ENCODE peak calls at places on chromosomes 1 and 21, in nine cellular contexts. P is Right ventricle myocardium superior; S is stimulated activated CD8-positive, alpha-beta memory T cell treated with anti-CD3 and anti-CD28 coated beads, Interleukin-2, amount 100 ng/mL, for 1 hour; L is fibroblast of mammary gland; H is tibial artery; D is activated naive CD4-positive, alpha-beta T cell; O is CD4-positive, alpha-beta T cell; T is SK-N-SH; R is H9. U is an unnamed sample.

GRCh38 chr1:110770832-110771231 is 96.1 kb upstream of the KCNA3 start:
- DNase-seq in D (no peak), H (no peak), T (no peak), R (no peak), S (no peak), P (no peak), O (no peak), L (no peak), U (no peak)

GRCh38 chr1:107883562-107883961 is 81.4 kb downstream of the VAV3 start:
- DNase-seq in P (no peak), D (no peak), R (no peak), L (no peak), O (no peak), S (no peak), H (peak), T (no peak), U (no peak)

GRCh38 chr1:97668945-97669344 is 251.9 kb downstream of the DPYD start:
- DNase-seq in T (peak), P (no peak), D (no peak), S (no peak), R (no peak), O (no peak), H (no peak), L (peak), U (peak)

GRCh38 chr1:159089184-159089791 is 12.7 kb upstream of the AIM2 start:
- DNase-seq in H (no peak), D (no peak), L (no peak), P (no peak), O (no peak), R (no peak), T (no peak), S (no peak), U (no peak)

GRCh38 chr21:22762463-22762862 is 1764.3 kb downstream of the NCAM2 start:
- DNase-seq in H (no peak), T (no peak), D (no peak), P (no peak), O (no peak), L (no peak), R (no peak), S (no peak), U (no peak)

GRCh38 chr1:183267646-183268431 is 81.8 kb downstream of the LAMC2 start:
- DNase-seq in O (no peak), D (no peak), H (peak), T (peak), L (peak), R (no peak), S (no peak), P (no peak), U (no peak)

GRCh38 chr1:203776636-203777035 is 11.7 kb downstream of the LAX1 start:
- DNase-seq in R (no peak), S (no peak), H (no peak), O (no peak), P (no peak), L (no peak), T (peak), D (no peak), U (no peak)

GRCh38 chr1:37862330-37862729 is 2.9 kb upstream of the MTF1 start:
- DNase-seq in L (peak), H (no peak), P (no peak), O (no peak), D (no peak), S (no peak), T (no peak), R (no peak), U (no peak)

GRCh38 chr1:244598611-244599010 is 54.3 kb upstream of the DESI2 start:
- DNase-seq in R (no peak), T (no peak), S (no peak), O (no peak), L (peak), D (no peak), H (no peak), P (no peak), U (no peak)

GRCh38 chr1:117501275-117501674 is 104.6 kb upstream of the TENT5C start:
- DNase-seq in H (no peak), T (no peak), R (no peak), P (no peak), S (no peak), O (no peak), L (peak), D (no peak), U (no peak)

GRCh38 chr1:93728480-93729131 is 47.0 kb upstream of the BCAR3 start:
- DNase-seq in L (no peak), H (no peak), O (no peak), S (no peak), D (no peak), R (no peak), T (no peak), P (peak), U (no peak)

GRCh38 chr1:11653616-11654570 is at the start of gene FBXO2:
- DNase-seq in T (peak), D (no peak), R (no peak), O (no peak), P (peak), L (no peak), S (no peak), H (no peak), U (no peak)

GRCh38 chr1:221431068-221431651 is 310.7 kb downstream of the DUSP10 start:
- DNase-seq in T (no peak), L (peak), D (no peak), R (no peak), P (no peak), S (no peak), O (no peak), H (no peak), U (no peak)

GRCh38 chr1:218403300-218403699 is 58.2 kb downstream of the TGFB2 start:
- DNase-seq in D (no peak), T (no peak), H (no peak), L (no peak), P (no peak), O (no peak), R (no peak), S (no peak), U (no peak)

GRCh38 chr1:36908096-36908495 is 126.2 kb downstream of the GRIK3 start:
- DNase-seq in R (no peak), T (no peak), H (no peak), O (no peak), P (no peak), L (no peak), S (no peak), D (no peak), U (no peak)

GRCh38 chr1:19734472-19734999 is 65.2 kb downstream of the TMCO4 start:
- DNase-seq in H (peak), D (no peak), S (no peak), R (no peak), L (peak), O (no peak), P (peak), T (no peak), U (no peak)

GRCh38 chr1:83545450-83545849 is 453.5 kb downstream of the TTLL7 start:
- DNase-seq in O (no peak), T (no peak), L (peak), D (no peak), R (no peak), S (no peak), P (no peak), H (no peak), U (no peak)

GRCh38 chr1:28926629-28927441 is 12.5 kb downstream of the EPB41 start:
- DNase-seq in P (no peak), S (no peak), T (no peak), R (no peak), O (no peak), H (no peak), D (no peak), L (no peak), U (peak)

GRCh38 chr21:46153259-46154154 is 1.9 kb downstream of the FTCD start:
- DNase-seq in S (peak), R (peak), H (peak), O (peak), L (no peak), P (peak), T (peak), D (no peak), U (peak)

GRCh38 chr1:51981555-51981954 is 8.9 kb downstream of the RAB3B start:
- DNase-seq in T (no peak), R (no peak), D (no peak), P (no peak), L (no peak), O (no peak), H (no peak), S (no peak), U (no peak)

GRCh38 chr1:225526878-225527277 is 99.0 kb upstream of the LBR start:
- DNase-seq in T (no peak), L (no peak), P (no peak), O (no peak), D (no peak), H (no peak), R (no peak), S (no peak), U (no peak)

GRCh38 chr21:14600569-14601308 is 54.6 kb upstream of the SAMSN1 start:
- DNase-seq in H (no peak), O (no peak), R (no peak), D (no peak), T (no peak), P (no peak), L (no peak), S (no peak), U (no peak)

GRCh38 chr21:32698971-32699693 is 28.7 kb downstream of the SYNJ1 start:
- DNase-seq in D (no peak), H (no peak), S (no peak), T (no peak), P (no peak), O (no peak), R (no peak), L (no peak), U (no peak)

GRCh38 chr1:107965112-107965991 is at the start of gene VAV3:
- DNase-seq in H (peak), P (peak), L (peak), D (peak), R (peak), S (peak), O (no peak), T (peak), U (peak)

GRCh38 chr1:56216173-56216572 is 363.2 kb downstream of the PLPP3 start:
- DNase-seq in T (no peak), O (no peak), R (no peak), S (no peak), H (peak), D (no peak), L (peak), P (no peak), U (no peak)

U was measured in activated CD8-positive, alpha-beta T cell treated with anti-CD3 and anti-CD28 coated beads for 36 hours.